ENCODE peak calls at places on chromosomes 7 and 10, in four cellular contexts. P is heart right ventricle, S is neural progenitor cell, I is lung. J is an unnamed sample.
A peak's percentile ranks its signal among the peaks of the same experiment; 100 is the strongest.

GRCh38 chr7:29350351-29350750 is 155.8 kb downstream of the CHN2 start:
- DNase-seq in P (no peak), S (no peak), I (no peak), J (no peak)

GRCh38 chr10:70652761-70653657 is 19.3 kb upstream of the ADAMTS14 start:
- DNase-seq in P (peak; percentile 69), S (no peak), I (no peak), J (no peak)

GRCh38 chr10:101779544-101780186 is 3.6 kb downstream of the NPM3 start:
- DNase-seq in P (peak; percentile 86), S (peak; percentile 91), I (peak; percentile 82), J (peak; percentile 79)

GRCh38 chr10:43315535-43316245 is 48.8 kb upstream of the RASGEF1A start:
- DNase-seq in P (no peak), S (peak; percentile 39), I (no peak), J (no peak)

GRCh38 chr10:96586419-96587254 is at the start of gene TM9SF3:
- DNase-seq in P (peak; percentile 94), S (peak; percentile 96), I (peak; percentile 92), J (peak; percentile 94)

GRCh38 chr10:124125305-124126116 is 32.1 kb upstream of the CHST15 start:
- DNase-seq in P (no peak), S (peak; percentile 46), I (no peak), J (peak; percentile 12)

GRCh38 chr10:8431511-8431910 is 377.0 kb downstream of the GATA3 start:
- DNase-seq in P (no peak), S (no peak), I (no peak), J (no peak)

GRCh38 chr7:32216759-32217158 is 146.6 kb upstream of the PDE1C start:
- DNase-seq in P (no peak), S (no peak), I (no peak), J (no peak)

GRCh38 chr10:78742730-78743615 is 325.8 kb upstream of the ZMIZ1 start:
- DNase-seq in P (no peak), S (no peak), I (no peak), J (no peak)

GRCh38 chr10:90418869-90419652 is 438.8 kb downstream of the HTR7 start:
- DNase-seq in P (no peak), S (no peak), I (no peak), J (no peak)

GRCh38 chr10:79202188-79203013 is 133.6 kb downstream of the ZMIZ1 start:
- DNase-seq in P (peak; percentile 49), S (peak; percentile 71), I (no peak), J (peak; percentile 66)

GRCh38 chr7:137920637-137921473 is 74.1 kb upstream of the DGKI start:
- DNase-seq in P (no peak), S (no peak), I (no peak), J (no peak)

GRCh38 chr10:95478935-95479334 is 82.2 kb downstream of the SORBS1 start:
- DNase-seq in P (no peak), S (no peak), I (no peak), J (no peak)

GRCh38 chr7:56124981-56125380 is 8.8 kb upstream of the NUPR2 start:
- DNase-seq in P (no peak), S (no peak), I (no peak), J (no peak)

GRCh38 chr7:1418505-1419309 is 40.6 kb downstream of the MICALL2 start:
- DNase-seq in P (no peak), S (peak; percentile 79), I (no peak), J (peak; percentile 78)

GRCh38 chr10:44238212-44238611 is 146.7 kb downstream of the CXCL12 start:
- DNase-seq in P (no peak), S (no peak), I (no peak), J (no peak)

GRCh38 chr7:594212-594913 is 74.7 kb upstream of the PDGFA start:
- DNase-seq in P (no peak), S (no peak), I (no peak), J (no peak)

GRCh38 chr10:101241840-101242707 is 12.8 kb upstream of the LBX1 start:
- DNase-seq in P (no peak), S (no peak), I (peak; percentile 36), J (no peak)

GRCh38 chr7:45149606-45150005 is 8.0 kb upstream of the RAMP3 start:
- DNase-seq in P (no peak), S (no peak), I (no peak), J (no peak)

GRCh38 chr10:5547934-5548660 is 23.3 kb downstream of the CALML3 start:
- DNase-seq in P (no peak), S (no peak), I (peak; percentile 71), J (no peak)

GRCh38 chr7:46881507-46882127 is 700.3 kb downstream of the TNS3 start:
- DNase-seq in P (no peak), S (peak; percentile 2), I (no peak), J (no peak)

GRCh38 chr7:91567111-91568012 is 303.1 kb downstream of the FZD1 start:
- DNase-seq in P (no peak), S (no peak), I (no peak), J (no peak)

GRCh38 chr10:50529660-50530059 is 94.1 kb downstream of the SGMS1 start:
- DNase-seq in P (no peak), S (no peak), I (no peak), J (no peak)
- H3K36me3 ChIP-seq in P (no peaks in the 10 kb centered on the region), S (no peaks in the 10 kb centered on the region), I (no peaks in the 10 kb centered on the region), J (no peaks in the 10 kb centered on the region)

GRCh38 chr7:50605059-50605458 is 39.9 kb upstream of the DDC start:
- DNase-seq in P (no peak), S (no peak), I (no peak), J (no peak)

GRCh38 chr7:50599385-50599784 is 34.2 kb upstream of the DDC start:
- DNase-seq in P (no peak), S (no peak), I (no peak), J (no peak)

GRCh38 chr7:50607524-50608125 is 42.4 kb upstream of the DDC start:
- DNase-seq in P (no peak), S (no peak), I (no peak), J (no peak)

GRCh38 chr7:50598455-50599343 is 33.5 kb upstream of the DDC start:
- DNase-seq in P (no peak), S (no peak), I (no peak), J (no peak)

GRCh38 chr7:50603288-50603687 is 38.1 kb upstream of the DDC start:
- DNase-seq in P (no peak), S (no peak), I (no peak), J (no peak)
- H3K36me3 ChIP-seq in P (peaks cover 8% of the 10 kb centered on the region), S (no peaks in the 10 kb centered on the region), I (peaks cover 35% of the 10 kb centered on the region), J (no peaks in the 10 kb centered on the region)

GRCh38 chr10:27225011-27225590 is 15.5 kb downstream of the ACBD5 start:
- DNase-seq in P (no peak), S (no peak), I (no peak), J (no peak)
- H3K36me3 ChIP-seq in P (peaks cover 10% of the 10 kb centered on the region), S (no peaks in the 10 kb centered on the region), I (peaks cover 3% of the 10 kb centered on the region), J (peaks cover 16% of the 10 kb centered on the region)

DNA sequence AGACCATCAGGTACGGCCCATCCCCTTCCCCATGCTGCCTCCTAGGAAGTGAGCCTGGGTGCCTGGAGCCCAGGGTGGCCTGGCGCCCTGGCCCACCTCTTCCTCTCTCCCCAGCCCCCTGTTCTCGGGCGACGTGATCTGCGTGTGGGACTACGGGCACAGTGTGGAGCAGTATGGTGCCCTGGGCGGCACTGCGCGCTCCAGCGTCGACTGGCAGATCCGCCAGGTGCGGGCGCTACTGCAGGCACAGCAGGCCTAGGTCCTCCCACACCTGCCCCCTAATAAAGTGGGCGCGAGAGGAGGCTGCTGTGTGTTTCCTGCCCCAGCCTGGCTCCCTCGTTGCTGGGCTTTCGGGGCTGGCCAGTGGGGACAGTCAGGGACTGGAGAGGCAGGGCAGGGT is 17.0 kb downstream of the ASL start:
- DNase-seq in P (no peak), S (no peak), I (no peak), J (no peak)
- H3K36me3 ChIP-seq in P (no peaks in the 10 kb centered on the region), S (no peaks in the 10 kb centered on the region), I (peaks cover 29% of the 10 kb centered on the region), J (no peaks in the 10 kb centered on the region)

GRCh38 chr7:106104861-106105260 is 7.3 kb downstream of the SYPL1 start:
- DNase-seq in P (no peak), S (no peak), I (no peak), J (no peak)

GRCh38 chr7:106101726-106102125 is 10.4 kb downstream of the SYPL1 start:
- DNase-seq in P (no peak), S (no peak), I (no peak), J (no peak)

GRCh38 chr7:106100863-106101262 is 11.2 kb downstream of the SYPL1 start:
- DNase-seq in P (no peak), S (no peak), I (no peak), J (no peak)

GRCh38 chr7:106099539-106099938 is 12.6 kb downstream of the SYPL1 start:
- DNase-seq in P (no peak), S (no peak), I (no peak), J (no peak)

GRCh38 chr7:106102387-106102966 is 9.6 kb downstream of the SYPL1 start:
- DNase-seq in P (no peak), S (no peak), I (no peak), J (no peak)
- H3K36me3 ChIP-seq in P (no peaks in the 10 kb centered on the region), S (peaks cover 4% of the 10 kb centered on the region), I (no peaks in the 10 kb centered on the region), J (peaks cover 4% of the 10 kb centered on the region)

GRCh38 chr10:104035107-104035816 is 50.4 kb downstream of the COL17A1 start:
- DNase-seq in P (no peak), S (no peak), I (no peak), J (no peak)
- H3K36me3 ChIP-seq in P (no peaks in the 10 kb centered on the region), S (no peaks in the 10 kb centered on the region), I (peaks cover 17% of the 10 kb centered on the region), J (no peaks in the 10 kb centered on the region)

GRCh38 chr7:148782757-148783456 is 84.2 kb downstream of the CUL1 start:
- DNase-seq in P (no peak), S (peak; percentile 7), I (no peak), J (no peak)
- H3K36me3 ChIP-seq in P (peaks cover 6% of the 10 kb centered on the region), S (peaks cover 21% of the 10 kb centered on the region), I (peaks cover 32% of the 10 kb centered on the region), J (peaks cover 52% of the 10 kb centered on the region)

DNA sequence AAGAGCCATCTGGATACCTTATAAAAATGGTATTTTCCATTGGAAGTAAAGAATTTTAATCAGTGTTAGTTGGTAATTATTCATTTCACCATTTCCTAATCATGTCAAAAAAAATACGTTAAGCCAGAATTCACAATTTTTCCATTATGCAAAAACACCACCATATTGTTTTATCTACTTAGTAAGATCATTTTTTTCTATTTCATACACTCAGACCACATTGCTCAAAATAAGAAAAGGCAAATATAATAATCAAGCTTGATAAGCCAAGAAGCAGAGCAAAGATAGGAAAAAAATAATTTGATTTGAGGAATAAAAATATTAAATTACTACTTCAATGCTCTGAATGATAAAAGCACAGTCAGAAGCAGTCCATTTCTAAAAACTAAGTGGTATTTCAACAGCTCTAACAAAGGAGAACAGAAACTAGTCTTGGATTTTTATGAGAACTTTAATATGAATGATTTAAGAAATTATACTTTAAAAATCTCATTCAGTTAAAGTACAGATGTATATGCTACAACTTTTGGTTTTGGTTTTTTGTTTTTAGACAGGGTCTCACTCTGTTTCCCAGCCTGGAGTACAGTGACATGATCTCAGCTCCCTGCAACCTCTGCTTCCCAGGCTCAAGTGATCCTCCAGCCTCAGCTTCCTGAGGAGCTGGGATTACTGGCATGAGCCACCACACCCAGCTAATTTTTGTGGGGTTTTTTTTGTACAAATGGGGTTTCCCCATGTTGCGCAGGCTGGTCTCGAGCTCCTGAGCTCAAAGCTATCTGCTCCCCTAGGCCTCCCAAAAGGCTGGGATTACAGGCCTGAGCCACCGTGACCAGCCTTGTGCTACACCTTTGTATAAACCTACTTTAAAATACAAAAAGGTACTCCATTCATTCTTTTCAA is 46.6 kb downstream of the LRRN3 start:
- DNase-seq in P (no peak), S (peak; percentile 37), I (no peak), J (peak; percentile 24)
- H3K36me3 ChIP-seq in P (no peaks in the 10 kb centered on the region), S (no peaks in the 10 kb centered on the region), I (no peaks in the 10 kb centered on the region), J (no peaks in the 10 kb centered on the region)

J was measured in A673.